ENCODE peak calls at places on chromosome X, in four cellular contexts. E is WTC11, W is GM12878, G is SK-N-SH. J is an unnamed sample.

GRCh38 chrX:124940536-124940935 is 379.1 kb upstream of the TEX13C start:
- DNase-seq in G (no peak), W (no peak), E (no peak), J (no peak)

GRCh38 chrX:131068945-131069719 is 11.0 kb downstream of the ARHGAP36 start:
- DNase-seq in W (no peak), E (peak; percentile 83), G (peak; percentile 82), J (peak; percentile 49)

GRCh38 chrX:110242371-110242770 is 75.5 kb downstream of the AMMECR1 start:
- DNase-seq in W (no peak), G (no peak), E (no peak), J (no peak)

GRCh38 chrX:48522291-48522690 is 683 bp downstream of the EBP start:
- DNase-seq in E (no peak), W (no peak), G (peak; percentile 36), J (no peak)

GRCh38 chrX:100649550-100650356 is 5.8 kb downstream of the SRPX2 start:
- DNase-seq in W (no peak), E (peak; percentile 11), G (no peak), J (no peak)

GRCh38 chrX:32867781-32868523 is 343.4 kb downstream of the DMD start:
- DNase-seq in W (no peak), G (no peak), E (no peak), J (no peak)

GRCh38 chrX:16162391-16162790 is 4.9 kb upstream of the MAGEB17 start:
- DNase-seq in E (peak; percentile 34), G (no peak), W (no peak), J (no peak)

GRCh38 chrX:48540015-48540350 is 469 bp downstream of the TBC1D25 start:
- DNase-seq in W (no peak), G (peak; percentile 71), E (peak; percentile 51), J (peak; percentile 73)

GRCh38 chrX:151552721-151553120 is 10.8 kb upstream of the PASD1 start:
- DNase-seq in E (no peak), G (no peak), W (no peak), J (no peak)

GRCh38 chrX:46913710-46914109 is 1.5 kb downstream of the JADE3 start:
- DNase-seq in W (no peak), G (peak; percentile 21), E (no peak), J (no peak)

GRCh38 chrX:123422875-123423274 is 238.8 kb downstream of the GRIA3 start:
- DNase-seq in W (no peak), E (peak; percentile 11), G (peak; percentile 14), J (peak; percentile 24)

GRCh38 chrX:1412551-1413161 is 20.7 kb upstream of the SLC25A6 start:
- DNase-seq in E (peak; percentile 9), W (no peak), G (no peak), J (no peak)

GRCh38 chrX:110097920-110098319 is 95.0 kb downstream of the TMEM164 start:
- DNase-seq in E (no peak), W (no peak), G (no peak), J (no peak)

GRCh38 chrX:45709381-45709780 is 508.7 kb upstream of the DIPK2B start:
- DNase-seq in G (no peak), E (no peak), W (no peak), J (no peak)

GRCh38 chrX:45761920-45762319 is 561.2 kb upstream of the DIPK2B start:
- DNase-seq in W (no peak), G (no peak), E (no peak), J (no peak)

GRCh38 chrX:15623074-15623473 is 22.3 kb upstream of the ACE2 start:
- DNase-seq in W (no peak), G (no peak), E (no peak), J (no peak)

GRCh38 chrX:153708415-153708814 is 15.8 kb downstream of the BCAP31 start:
- DNase-seq in G (peak; percentile 83), W (no peak), E (peak; percentile 73), J (peak; percentile 54)

GRCh38 chrX:154401918-154402621 is 3.9 kb downstream of the RPL10 start:
- DNase-seq in G (no peak), E (no peak), W (no peak), J (no peak)

GRCh38 chrX:155070663-155070974 is 317 bp downstream of the CMC4 start:
- DNase-seq in W (no peak), E (peak; percentile 11), G (peak; percentile 48), J (no peak)

GRCh38 chrX:115694028-115694427 is 133.1 kb downstream of the PLS3 start:
- DNase-seq in E (no peak), W (no peak), G (no peak), J (no peak)

GRCh38 chrX:9688833-9689232 is 76.8 kb downstream of the GPR143 start:
- DNase-seq in G (no peak), W (no peak), E (no peak), J (no peak)

GRCh38 chrX:68685722-68686683 is 38.5 kb downstream of the STARD8 start:
- DNase-seq in E (peak; percentile 67), G (peak; percentile 49), W (no peak), J (peak; percentile 61)

GRCh38 chrX:56947695-56948094 is 47.6 kb downstream of the SPIN3 start:
- DNase-seq in G (no peak), E (no peak), W (no peak), J (no peak)

GRCh38 chrX:102517331-102517730 is 792 bp upstream of the TMSB15A start:
- DNase-seq in W (no peak), G (peak; percentile 24), E (no peak), J (no peak)

GRCh38 chrX:131830400-131831184 is 192.5 kb upstream of the STK26 start:
- DNase-seq in W (peak; percentile 69), G (peak; percentile 56), E (peak; percentile 73), J (peak; percentile 71)

GRCh38 chrX:3548743-3549441 is 164.6 kb downstream of the PRKX start:
- DNase-seq in G (peak; percentile 14), W (no peak), E (no peak), J (no peak)

GRCh38 chrX:37825225-37825842 is 22.0 kb downstream of the DYNLT3 start:
- DNase-seq in E (peak; percentile 31), W (no peak), G (peak; percentile 12), J (peak; percentile 25)

GRCh38 chrX:48592971-48593370 is 4.3 kb upstream of the WDR13 start:
- DNase-seq in W (no peak), E (no peak), G (no peak), J (no peak)

GRCh38 chrX:94401426-94401825 is 727.4 kb downstream of the FAM133A start:
- DNase-seq in E (no peak), W (no peak), G (no peak), J (no peak)

GRCh38 chrX:111445485-111445884 is 33.5 kb upstream of the DCX start:
- DNase-seq in W (no peak), G (peak; percentile 16), E (no peak), J (peak; percentile 17)

GRCh38 chrX:53249387-53250042 is 24.5 kb upstream of the KDM5C start:
- DNase-seq in G (no peak), E (no peak), W (no peak), J (no peak)

GRCh38 chrX:16695079-16695676 is 17.3 kb downstream of the CTPS2 start:
- DNase-seq in G (peak; percentile 69), E (peak; percentile 70), W (no peak), J (peak; percentile 48)

GRCh38 chrX:15751160-15751819 is 13.2 kb downstream of the CA5B start:
- DNase-seq in W (no peak), E (no peak), G (no peak), J (no peak)

GRCh38 chrX:108312938-108313337 is 125.3 kb downstream of the COL4A6 start:
- DNase-seq in W (no peak), E (peak; percentile 11), G (no peak), J (no peak)

DNA sequence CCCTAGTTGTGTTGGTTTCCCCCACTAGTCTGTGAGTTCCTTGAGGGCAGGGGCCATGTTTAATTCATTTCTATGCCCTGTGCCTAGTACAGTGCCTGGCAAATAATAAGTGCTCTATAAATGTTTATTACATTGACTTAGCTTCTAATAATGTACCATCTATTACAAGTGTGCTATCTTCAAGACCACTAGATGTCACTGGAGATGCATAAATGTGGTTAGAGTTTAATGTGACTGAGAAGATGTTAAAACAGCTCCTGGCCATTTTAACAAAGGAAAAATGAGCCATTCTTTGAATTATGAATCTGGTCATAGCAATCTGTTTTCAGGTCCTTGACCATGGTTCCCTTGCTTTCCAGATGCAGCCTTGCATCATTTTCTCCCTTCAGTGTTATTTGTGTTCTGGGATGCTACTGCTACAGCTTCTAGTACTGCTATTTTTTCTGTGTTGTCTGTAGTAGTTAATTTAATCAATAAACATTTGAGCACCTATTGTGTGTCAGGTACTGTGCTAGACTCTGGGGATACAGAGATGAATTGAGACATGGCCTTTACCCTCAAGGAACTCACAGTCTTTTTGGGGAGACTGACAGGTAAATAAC is 43.2 kb downstream of the SLC9A6 start:
- DNase-seq in E (no peak), G (peak; percentile 47), W (no peak), J (peak; percentile 46)
- TF ChIP-seq USF1 in E (no peak), G (no peak), W (no peak), J (no peak)

DNA sequence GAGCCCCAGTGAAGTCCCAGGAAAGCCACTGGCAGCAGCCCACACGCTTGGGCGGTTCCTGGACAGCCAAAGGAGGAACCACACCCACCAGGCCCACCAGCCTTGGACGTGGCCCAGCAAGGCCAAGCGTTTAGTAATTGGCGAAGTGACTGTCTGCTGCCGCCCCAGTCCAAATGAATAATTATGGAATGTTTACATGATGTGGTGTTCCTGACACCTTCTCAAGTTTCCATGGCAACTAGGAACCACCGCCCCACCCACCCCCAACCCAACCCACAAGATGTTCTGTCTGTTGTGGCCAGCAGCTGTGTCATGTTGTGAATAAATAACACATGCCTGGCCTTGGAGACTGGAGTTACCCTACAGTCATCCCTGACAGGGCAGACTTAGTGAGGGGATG is 22.3 kb downstream of the APLN start:
- DNase-seq in W (no peak), E (no peak), G (no peak), J (no peak)
- TF ChIP-seq USF1 in W (no peak), E (no peak), G (no peak), J (no peak)

GRCh38 chrX:19772306-19772705 is 115.1 kb downstream of the SH3KBP1 start:
- DNase-seq in W (no peak), E (no peak), G (no peak), J (no peak)

GRCh38 chrX:19774905-19775304 is 112.5 kb downstream of the SH3KBP1 start:
- DNase-seq in E (no peak), W (no peak), G (no peak), J (no peak)

GRCh38 chrX:19772759-19773623 is 114.4 kb downstream of the SH3KBP1 start:
- DNase-seq in G (no peak), W (no peak), E (no peak), J (no peak)

GRCh38 chrX:19775830-19776498 is 111.4 kb downstream of the SH3KBP1 start:
- DNase-seq in W (no peak), G (no peak), E (no peak), J (no peak)

GRCh38 chrX:19776753-19777152 is 110.6 kb downstream of the SH3KBP1 start:
- DNase-seq in E (no peak), W (no peak), G (no peak), J (no peak)
- TF ChIP-seq USF1 in E (no peak), W (no peak), G (no peak), J (no peak)

GRCh38 chrX:150436200-150436599 is 73.1 kb downstream of the MAMLD1 start:
- DNase-seq in W (no peak), E (no peak), G (no peak), J (no peak)

GRCh38 chrX:150438165-150438564 is 75.0 kb downstream of the MAMLD1 start:
- DNase-seq in W (no peak), G (no peak), E (no peak), J (no peak)
- TF ChIP-seq USF1 in W (no peak), G (no peak), E (no peak), J (no peak)

DNA sequence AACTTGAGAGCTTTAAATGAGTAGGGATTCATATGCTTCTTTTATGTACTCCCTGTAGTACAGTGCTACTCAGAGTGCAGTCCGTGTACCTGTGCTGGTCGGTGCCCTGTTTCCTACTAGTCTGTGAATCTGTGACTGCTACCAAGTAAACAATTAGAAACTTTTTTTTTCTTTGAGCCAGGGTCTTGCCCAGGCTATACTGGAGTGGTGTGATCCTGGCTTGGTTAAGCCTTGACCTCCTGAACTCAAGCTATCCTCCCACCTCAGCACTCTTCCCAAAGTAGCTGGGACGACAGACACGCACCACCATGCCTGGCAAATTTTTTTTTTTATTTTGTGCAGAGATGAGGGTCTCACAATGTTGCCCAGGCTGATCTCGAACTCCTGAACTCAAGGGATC is 6.4 kb upstream of the GPC3 start:
- DNase-seq in G (no peak), E (no peak), W (no peak), J (no peak)
- TF ChIP-seq USF1 in G (no peak), E (no peak), W (no peak), J (no peak)

J was measured in K562.